ENCODE peak calls at places on chromosomes 7 and 10, in seven cellular contexts. G, Q, N, T, P, C and X are unnamed samples.

GRCh38 chr10:83541096-83541495 is 598.2 kb upstream of the GHITM start:
- DNase-seq in G (no peak), Q (no peak), N (no peak), T (peak), P (no peak), C (no peak), X (no peak)

GRCh38 chr10:6037422-6037821 is 24.7 kb downstream of the IL2RA start:
- DNase-seq in G (no peak), Q (no peak), N (no peak), T (no peak), P (no peak), C (no peak), X (no peak)

GRCh38 chr10:27440478-27440877 is 63.6 kb upstream of the RAB18 start:
- DNase-seq in G (no peak), Q (no peak), N (no peak), T (no peak), P (no peak), C (no peak), X (no peak)

GRCh38 chr10:46283945-46284285 is 2.9 kb upstream of the ANTXRL start:
- DNase-seq in G (no peak), Q (no peak), N (peak), T (no peak), P (no peak), C (no peak), X (no peak)

GRCh38 chr7:128257458-128257857 is 16.4 kb downstream of the LEP start:
- DNase-seq in G (no peak), Q (no peak), N (no peak), T (no peak), P (no peak), C (no peak), X (no peak)

GRCh38 chr10:16847644-16848043 is 30.4 kb upstream of the RSU1 start:
- DNase-seq in G (no peak), Q (no peak), N (no peak), T (peak), P (no peak), C (no peak), X (no peak)

GRCh38 chr10:124917168-124917938 is 24.6 kb upstream of the ZRANB1 start:
- DNase-seq in G (peak), Q (peak), N (peak), T (peak), P (no peak), C (peak), X (no peak)

GRCh38 chr10:101310528-101311439 is 43.2 kb upstream of the BTRC start:
- DNase-seq in G (no peak), Q (no peak), N (no peak), T (no peak), P (no peak), C (no peak), X (no peak)

GRCh38 chr10:132508497-132509443 is 28.8 kb upstream of the INPP5A start:
- DNase-seq in G (no peak), Q (peak), N (no peak), T (no peak), P (no peak), C (peak), X (no peak)

GRCh38 chr10:29539398-29539797 is 95.4 kb downstream of the SVIL start:
- DNase-seq in G (no peak), Q (no peak), N (no peak), T (no peak), P (no peak), C (no peak), X (peak)

GRCh38 chr7:45215611-45216062 is 58.0 kb downstream of the RAMP3 start:
- DNase-seq in G (no peak), Q (no peak), N (no peak), T (no peak), P (no peak), C (no peak), X (peak)

GRCh38 chr7:139777304-139777890 is 401 bp downstream of the HIPK2 start:
- DNase-seq in G (peak), Q (peak), N (peak), T (no peak), P (no peak), C (peak), X (no peak)

GRCh38 chr10:82497451-82497850 is 622.5 kb downstream of the NRG3 start:
- DNase-seq in G (no peak), Q (no peak), N (no peak), T (peak), P (no peak), C (no peak), X (no peak)

GRCh38 chr7:27184342-27185012 is 555 bp downstream of the HOXA11 start:
- DNase-seq in G (no peak), Q (no peak), N (peak), T (peak), P (no peak), C (peak), X (no peak)

GRCh38 chr10:124678566-124679240 is 65.5 kb downstream of the FAM53B start:
- DNase-seq in G (no peak), Q (peak), N (no peak), T (no peak), P (no peak), C (no peak), X (no peak)

GRCh38 chr10:19250542-19250941 is 201.9 kb downstream of the MALRD1 start:
- DNase-seq in G (no peak), Q (no peak), N (no peak), T (peak), P (no peak), C (no peak), X (no peak)

GRCh38 chr7:21146642-21147423 is 281.1 kb upstream of the SP4 start:
- DNase-seq in G (no peak), Q (no peak), N (no peak), T (no peak), P (no peak), C (no peak), X (no peak)

GRCh38 chr10:72980348-72980747 is 25.7 kb upstream of the PLA2G12B start:
- DNase-seq in G (no peak), Q (no peak), N (no peak), T (no peak), P (no peak), C (no peak), X (no peak)

GRCh38 chr10:13961096-13961495 is 369.6 kb downstream of the FRMD4A start:
- DNase-seq in G (no peak), Q (no peak), N (no peak), T (peak), P (no peak), C (no peak), X (no peak)

GRCh38 chr7:114364151-114364550 is 50.5 kb upstream of the FOXP2 start:
- DNase-seq in G (no peak), Q (no peak), N (no peak), T (no peak), P (no peak), C (no peak), X (no peak)

GRCh38 chr10:59713196-59713821 is 3.7 kb upstream of the SLC16A9 start:
- DNase-seq in G (no peak), Q (no peak), N (no peak), T (no peak), P (no peak), C (no peak), X (no peak)

GRCh38 chr10:59706851-59707797 is 2.5 kb downstream of the SLC16A9 start:
- DNase-seq in G (no peak), Q (no peak), N (no peak), T (no peak), P (no peak), C (no peak), X (no peak)

GRCh38 chr10:59708816-59709471 is 706 bp downstream of the SLC16A9 start:
- DNase-seq in G (peak), Q (peak), N (peak), T (peak), P (no peak), C (peak), X (no peak)

GRCh38 chr10:59711871-59712491 is 2.3 kb upstream of the SLC16A9 start:
- DNase-seq in G (no peak), Q (no peak), N (no peak), T (no peak), P (no peak), C (no peak), X (no peak)

DNA sequence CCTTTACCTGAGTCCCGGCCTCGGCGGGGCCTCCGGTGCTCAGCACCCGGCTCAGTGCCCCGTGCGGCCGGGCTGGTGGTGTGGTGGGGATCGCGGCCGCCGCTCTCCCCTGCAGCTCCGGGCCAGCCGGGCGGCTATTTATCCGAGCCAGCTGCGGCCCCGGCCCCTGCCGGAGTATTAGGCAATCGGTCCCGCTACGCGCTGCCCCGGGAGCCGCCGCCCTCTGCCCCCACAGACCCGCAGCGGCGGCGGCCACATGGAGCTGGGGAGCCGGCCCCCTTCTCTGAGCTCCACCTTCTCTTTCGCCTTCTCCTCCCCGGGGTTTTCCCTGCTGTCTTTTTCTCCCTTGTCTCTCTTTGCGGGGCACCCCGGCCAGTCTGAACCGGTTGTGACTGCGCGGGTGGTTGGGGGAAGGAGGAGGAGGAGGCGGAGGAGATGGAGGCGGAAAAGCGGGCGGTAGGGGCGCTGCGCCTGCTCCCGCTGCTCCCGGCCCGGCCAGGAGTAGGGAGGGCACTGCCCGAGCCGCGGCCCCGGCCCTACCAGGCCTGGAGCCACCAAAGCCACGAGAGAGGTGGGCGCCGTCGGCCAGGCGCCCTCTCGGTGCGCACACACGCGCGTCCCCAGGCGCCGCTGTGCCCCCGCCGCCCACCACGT is at the start of gene SLC16A9:
- DNase-seq in G (peak), Q (peak), N (peak), T (peak), P (no peak), C (peak), X (no peak)
- TF ChIP-seq CTCF in G (no peak), Q (peak), N (peak), T (peak), P (peak), C (no peak), X (no peak)

GRCh38 chr7:150788474-150789269 is 11.5 kb downstream of the TMEM176B start:
- DNase-seq in G (no peak), Q (peak), N (peak), T (no peak), P (no peak), C (no peak), X (peak)

GRCh38 chr7:150790416-150791075 is 9.6 kb downstream of the TMEM176B start:
- DNase-seq in G (no peak), Q (no peak), N (no peak), T (no peak), P (no peak), C (no peak), X (peak)

GRCh38 chr7:150784120-150784736 is 15.9 kb downstream of the TMEM176B start:
- DNase-seq in G (no peak), Q (no peak), N (peak), T (no peak), P (no peak), C (no peak), X (peak)

GRCh38 chr7:150784954-150785353 is 15.2 kb downstream of the TMEM176B start:
- DNase-seq in G (no peak), Q (no peak), N (peak), T (no peak), P (no peak), C (no peak), X (peak)

DNA sequence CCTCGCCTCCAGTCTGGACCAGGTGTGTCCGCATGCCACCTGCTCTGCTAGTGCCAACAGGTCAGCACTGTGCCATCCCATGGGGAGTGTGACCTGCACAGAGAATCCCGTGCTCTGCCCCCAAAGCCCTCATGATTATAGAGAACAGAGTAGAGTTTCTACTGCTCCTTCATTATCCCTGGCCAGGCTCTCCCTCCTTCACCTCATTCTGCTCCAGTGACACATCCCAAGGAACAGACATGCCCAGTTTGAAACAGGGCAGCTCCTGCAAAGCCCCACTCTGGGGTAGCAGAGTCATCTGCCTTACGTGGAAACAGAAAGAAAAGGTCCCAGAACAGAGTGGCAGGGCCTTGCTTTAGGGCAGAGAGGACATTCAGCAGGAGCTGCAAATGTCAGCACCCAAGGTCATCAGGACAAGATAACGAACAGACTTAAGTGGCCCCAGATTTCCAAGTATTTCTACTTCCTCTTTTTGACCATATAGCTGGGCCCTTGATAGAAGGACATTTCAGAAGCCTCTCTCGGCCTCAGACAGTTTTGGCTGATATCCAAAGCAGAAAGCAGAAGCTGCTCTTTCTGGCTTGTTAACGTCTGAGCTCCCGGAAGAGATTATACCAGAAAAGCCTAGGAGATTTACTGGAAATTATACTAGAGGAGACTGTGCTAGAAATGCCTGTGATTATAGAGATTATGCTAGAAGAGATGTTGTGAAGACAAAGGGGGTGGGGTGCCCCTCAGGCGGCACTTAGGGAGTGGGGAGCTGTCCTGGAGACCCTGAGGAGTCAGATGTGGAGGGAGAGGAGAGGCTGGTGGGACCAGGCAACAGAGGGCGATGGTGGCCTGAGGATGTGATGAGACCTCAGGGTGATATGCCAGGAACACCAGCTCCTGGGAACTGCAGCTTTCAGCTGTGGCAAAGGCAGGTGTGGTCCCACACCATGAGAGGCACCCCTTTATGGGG is 12.6 kb downstream of the TMEM176B start:
- DNase-seq in G (no peak), Q (no peak), N (no peak), T (no peak), P (no peak), C (no peak), X (peak)
- TF ChIP-seq CTCF in G (no peak), Q (no peak), N (no peak), T (no peak), P (no peak), C (no peak), X (no peak)

GRCh38 chr10:86349940-86350630 is 16.5 kb downstream of the GRID1 start:
- DNase-seq in G (no peak), Q (no peak), N (no peak), T (no peak), P (no peak), C (no peak), X (no peak)
- TF ChIP-seq CTCF in G (no peak), Q (no peak), N (no peak), T (no peak), P (no peak), C (no peak), X (no peak)

DNA sequence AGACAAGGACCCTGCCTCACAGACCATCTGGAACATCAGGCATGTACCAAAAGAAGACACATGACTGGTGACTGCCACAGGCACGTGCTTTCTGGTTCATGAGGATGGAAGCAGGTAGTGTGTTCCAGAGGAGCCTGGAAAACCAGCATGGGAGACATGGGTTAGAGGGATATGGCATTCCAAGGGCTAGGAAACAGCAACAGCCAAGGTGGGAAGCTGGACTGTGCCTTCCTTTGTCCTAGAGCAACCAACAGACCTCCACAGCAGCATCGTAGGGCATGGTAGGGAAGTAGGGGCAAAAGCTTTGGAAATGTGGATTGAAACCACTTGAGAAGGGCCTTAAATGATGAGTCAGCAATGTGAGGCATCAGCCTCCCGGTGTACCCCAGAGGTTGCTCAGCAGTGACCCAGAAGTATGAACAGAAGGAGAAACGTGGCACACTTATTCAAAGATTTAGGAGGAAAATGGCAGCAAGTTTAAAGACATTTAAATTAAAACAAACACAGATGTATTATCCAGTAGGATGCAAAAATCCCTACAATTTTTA is 51.0 kb downstream of the PRLHR start:
- DNase-seq in G (no peak), Q (no peak), N (no peak), T (no peak), P (no peak), C (no peak), X (no peak)
- TF ChIP-seq CTCF in G (no peak), Q (no peak), N (no peak), T (no peak), P (peak), C (peak), X (no peak)

DNA sequence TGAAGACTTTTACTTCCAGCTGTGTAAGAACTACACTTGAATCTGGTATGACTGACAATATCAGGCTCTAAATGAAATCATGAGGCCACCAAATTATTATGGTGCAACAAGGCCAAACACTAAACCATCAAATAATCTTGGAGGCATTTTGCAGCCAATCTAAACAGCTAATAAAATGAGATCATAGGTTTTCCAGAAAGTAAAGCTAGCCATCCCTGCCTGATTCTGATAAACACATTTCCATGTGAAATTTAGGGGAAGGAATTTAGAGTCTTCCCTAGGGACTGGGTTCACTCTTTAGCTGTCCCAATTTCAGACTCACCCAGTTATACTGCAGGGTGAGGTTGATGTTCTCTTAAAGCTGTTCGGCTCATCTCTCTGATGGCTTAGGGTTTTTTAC is 190.3 kb upstream of the TMEM196 start:
- DNase-seq in G (no peak), Q (no peak), N (no peak), T (peak), P (no peak), C (no peak), X (no peak)
- TF ChIP-seq CTCF in G (no peak), Q (no peak), N (no peak), T (no peak), P (no peak), C (no peak), X (no peak)

GRCh38 chr10:10727812-10728211 is 289.9 kb upstream of the CELF2 start:
- DNase-seq in G (no peak), Q (no peak), N (no peak), T (no peak), P (no peak), C (no peak), X (no peak)
- TF ChIP-seq CTCF in G (no peak), Q (no peak), N (no peak), T (no peak), P (no peak), C (no peak), X (no peak)

GRCh38 chr7:52502281-52502680 is 533.2 kb upstream of the POM121L12 start:
- DNase-seq in G (no peak), Q (no peak), N (no peak), T (no peak), P (no peak), C (no peak), X (no peak)
- TF ChIP-seq CTCF in G (no peak), Q (no peak), N (no peak), T (no peak), P (no peak), C (no peak), X (no peak)

DNA sequence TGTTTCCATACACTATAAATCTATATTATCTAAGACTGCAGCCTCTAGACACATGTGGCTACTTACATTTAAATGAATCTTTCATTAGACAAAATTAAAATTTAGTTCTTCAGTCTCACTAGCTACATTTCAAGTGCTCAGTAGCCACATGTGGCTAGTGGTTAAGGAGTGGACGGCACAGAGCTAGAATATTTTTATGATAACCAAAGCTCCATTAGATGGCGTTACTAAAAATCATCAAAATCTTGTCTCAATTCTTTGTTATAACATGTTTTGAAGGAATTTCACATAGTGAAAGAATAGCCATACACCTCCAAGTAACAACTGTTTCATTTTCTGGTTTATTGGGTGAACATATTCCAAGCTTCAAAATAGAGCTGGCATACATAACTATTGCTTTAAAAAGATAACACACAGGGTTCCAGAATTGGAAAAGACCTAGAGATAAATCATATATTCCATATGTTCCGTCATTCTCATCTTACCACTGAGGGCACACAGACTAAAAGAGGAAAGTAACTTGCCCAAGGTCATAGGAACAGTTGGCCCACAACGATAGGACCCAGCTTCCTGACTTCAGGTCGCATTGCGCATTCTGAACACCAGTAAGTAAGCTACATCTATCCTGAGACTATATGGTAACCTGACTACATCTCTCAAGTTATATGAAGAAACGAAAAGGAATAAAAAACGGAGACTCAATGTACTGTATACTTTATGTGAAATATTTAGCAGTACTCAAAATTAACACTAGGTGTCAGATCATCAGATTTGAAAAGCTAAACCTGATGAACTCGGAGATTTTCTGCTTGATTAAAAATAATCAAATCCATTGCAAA is 66.6 kb downstream of the CAV1 start:
- DNase-seq in G (no peak), Q (no peak), N (no peak), T (peak), P (peak), C (no peak), X (no peak)
- TF ChIP-seq CTCF in G (peak), Q (peak), N (peak), T (peak), P (peak), C (peak), X (peak)